ENCODE peak calls at places on chromosomes 7 and 10, in seven cellular contexts. P is iris pigment epithelial cell; Y is HS-5; R is GM04504; D is stimulated activated CD4-positive, alpha-beta T cell treated with anti-CD3 and anti-CD28 coated beads, TNF-alpha, amount 100 ng/mL, for 4 hours; M is Calu3; E is tibial artery. S is an unnamed sample.

GRCh38 chr7:1536768-1537630 is 6.5 kb downstream of the MAFK start:
- DNase-seq in Y (peak; percentile 92), D (no peak), E (peak; percentile 97), P (peak; percentile 99), M (peak; percentile 99), R (peak; percentile 98), S (peak; percentile 97)

GRCh38 chr10:125144693-125145623 is 15.4 kb downstream of the CTBP2 start:
- DNase-seq in M (peak; percentile 49), Y (no peak), R (no peak), E (no peak), D (no peak), P (peak; percentile 65), S (no peak)

GRCh38 chr7:139300390-139300789 is 40.7 kb upstream of the FMC1 start:
- DNase-seq in Y (no peak), D (no peak), M (no peak), R (no peak), P (peak; percentile 34), E (no peak), S (peak; percentile 10)

GRCh38 chr10:86651631-86652331 is 2.6 kb upstream of the OPN4 start:
- DNase-seq in E (peak; percentile 13), D (no peak), M (no peak), P (no peak), Y (no peak), R (no peak), S (no peak)

GRCh38 chr10:33661580-33662269 is 327.3 kb upstream of the NRP1 start:
- DNase-seq in Y (no peak), D (no peak), M (peak; percentile 33), R (peak; percentile 88), P (peak; percentile 36), E (peak; percentile 79), S (no peak)

GRCh38 chr7:129343099-129343700 is 91.0 kb upstream of the STRIP2 start:
- DNase-seq in Y (no peak), M (peak; percentile 38), P (peak; percentile 71), E (no peak), D (no peak), R (no peak), S (peak; percentile 69)

GRCh38 chr10:34235164-34235832 is 579.8 kb downstream of the PARD3 start:
- DNase-seq in P (peak; percentile 72), E (no peak), M (no peak), Y (peak; percentile 16), D (no peak), R (no peak), S (peak; percentile 91)

GRCh38 chr10:65684896-65685295 is 1240.9 kb upstream of the LRRTM3 start:
- DNase-seq in P (no peak), Y (no peak), R (no peak), E (no peak), M (no peak), D (no peak), S (no peak)

GRCh38 chr10:1706711-1707110 is 30.6 kb downstream of the ADARB2 start:
- DNase-seq in R (no peak), P (no peak), E (no peak), M (no peak), D (no peak), Y (no peak), S (no peak)

GRCh38 chr7:28703054-28703765 is 254.9 kb downstream of the TRIL start:
- DNase-seq in Y (no peak), P (no peak), E (no peak), D (no peak), M (no peak), R (no peak), S (no peak)

GRCh38 chr10:58431903-58432302 is 46.7 kb downstream of the TFAM start:
- DNase-seq in M (no peak), Y (no peak), P (peak; percentile 45), R (no peak), E (no peak), D (no peak), S (peak; percentile 61)

GRCh38 chr10:27526242-27526641 is 22.1 kb downstream of the RAB18 start:
- DNase-seq in M (no peak), E (no peak), Y (no peak), D (no peak), R (no peak), P (no peak), S (no peak)

GRCh38 chr7:129252133-129252532 is 27.3 kb downstream of the AHCYL2 start:
- DNase-seq in E (no peak), R (no peak), M (no peak), D (no peak), P (no peak), Y (no peak), S (no peak)

GRCh38 chr7:27064169-27064568 is 31.6 kb downstream of the HOXA1 start:
- DNase-seq in E (no peak), M (no peak), R (no peak), P (no peak), D (no peak), Y (no peak), S (peak; percentile 70)

GRCh38 chr7:111083423-111083822 is 7.5 kb upstream of the LRRN3 start:
- DNase-seq in R (peak; percentile 44), E (no peak), M (no peak), D (no peak), P (peak; percentile 59), Y (no peak), S (no peak)

GRCh38 chr10:124477614-124478363 is 16.2 kb downstream of the LHPP start:
- DNase-seq in D (no peak), P (no peak), E (no peak), Y (no peak), M (no peak), R (no peak), S (no peak)

GRCh38 chr10:91345716-91346115 is 64.4 kb upstream of the HECTD2 start:
- DNase-seq in E (no peak), P (no peak), M (no peak), D (no peak), R (no peak), Y (no peak), S (peak; percentile 18)

GRCh38 chr10:69335063-69335587 is 56.8 kb downstream of the HK1 start:
- DNase-seq in P (no peak), D (no peak), E (peak; percentile 66), Y (no peak), M (no peak), R (no peak), S (no peak)

GRCh38 chr7:159027091-159027802 is 117.4 kb downstream of the VIPR2 start:
- DNase-seq in D (no peak), Y (no peak), E (no peak), P (no peak), R (no peak), M (no peak), S (peak; percentile 18)

GRCh38 chr10:22606164-22606614 is 108.2 kb downstream of the PIP4K2A start:
- DNase-seq in Y (no peak), R (no peak), M (no peak), D (no peak), P (peak; percentile 80), E (peak; percentile 56), S (peak; percentile 65)

GRCh38 chr7:128041203-128041602 is 10.0 kb upstream of the LRRC4 start:
- DNase-seq in Y (no peak), P (peak; percentile 78), D (no peak), E (no peak), R (no peak), M (peak; percentile 54), S (peak; percentile 86)

S was measured in LHCN-M2.